ENCODE peak calls at places on chromosomes 12 and 14, in ten cellular contexts. D is SK-N-MC, J is Panc1, Z is sigmoid colon, E is endothelial cell of umbilical vein, Q is K562, O is stomach, T is HCT116, V is transverse colon, K is prostate gland. L is an unnamed sample. For H3K9me3, the result is how much of the 10 kb centered on the place peaks cover.

GRCh38 chr12:29187756-29188155 is 38.7 kb downstream of the FAR2 start:
- DNase-seq in E (no peak), Q (no peak), Z (no peak), D (no peak), T (no peak), J (no peak), V (no peak), K (no peak), O (no peak), L (no peak)

GRCh38 chr12:113852695-113853490 is 113.2 kb downstream of the RBM19 start:
- DNase-seq in T (no peak), J (no peak), K (no peak), E (no peak), O (no peak), V (no peak), Z (no peak), D (no peak), Q (no peak), L (no peak)

GRCh38 chr12:68924546-68924945 is 8.4 kb downstream of the CPM start:
- DNase-seq in D (no peak), K (no peak), Q (no peak), V (no peak), J (no peak), E (no peak), O (no peak), Z (no peak), T (no peak), L (no peak)

GRCh38 chr12:123916729-123917128 is 55.9 kb downstream of the CCDC92 start:
- DNase-seq in O (no peak), Q (no peak), D (no peak), Z (no peak), T (no peak), K (no peak), V (no peak), J (no peak), E (no peak), L (peak)

GRCh38 chr12:46549527-46550265 is 177.1 kb upstream of the SLC38A2 start:
- DNase-seq in Z (no peak), O (no peak), V (no peak), J (no peak), T (peak), Q (peak), K (no peak), E (peak), D (no peak), L (no peak)

GRCh38 chr12:46020768-46021167 is 30.4 kb upstream of the SCAF11 start:
- DNase-seq in Z (no peak), O (no peak), J (no peak), E (no peak), T (no peak), V (no peak), D (no peak), Q (no peak), K (no peak), L (no peak)

GRCh38 chr12:49092086-49092815 is 2.4 kb downstream of the DHH start:
- DNase-seq in T (no peak), Z (no peak), Q (peak), O (no peak), K (no peak), J (no peak), E (peak), V (no peak), D (no peak), L (peak)

GRCh38 chr12:88578821-88579518 is 1.3 kb downstream of the KITLG start:
- DNase-seq in J (no peak), D (no peak), E (peak), Q (peak), K (no peak), V (peak), O (no peak), T (no peak), Z (no peak), L (no peak)

GRCh38 chr14:57492859-57493258 is 798 bp downstream of the CCDC198 start:
- DNase-seq in V (no peak), J (no peak), O (no peak), T (no peak), Z (no peak), Q (no peak), E (no peak), K (no peak), D (peak), L (no peak)

GRCh38 chr12:5329118-5329517 is 102.8 kb upstream of the NTF3 start:
- DNase-seq in E (no peak), V (no peak), T (no peak), O (no peak), K (no peak), Q (no peak), D (no peak), Z (no peak), J (no peak), L (no peak)

GRCh38 chr12:5333096-5333495 is 98.8 kb upstream of the NTF3 start:
- DNase-seq in O (no peak), Z (no peak), T (no peak), J (no peak), Q (peak), E (no peak), V (no peak), K (no peak), D (no peak), L (no peak)

GRCh38 chr12:5335059-5335458 is 96.8 kb upstream of the NTF3 start:
- DNase-seq in E (no peak), T (no peak), K (no peak), V (no peak), Q (no peak), D (no peak), J (no peak), Z (no peak), O (no peak), L (no peak)

GRCh38 chr12:5328669-5329068 is 103.2 kb upstream of the NTF3 start:
- DNase-seq in O (no peak), Z (no peak), T (no peak), D (no peak), E (no peak), V (no peak), K (peak), J (no peak), Q (no peak), L (no peak)

GRCh38 chr12:5332521-5332920 is 99.4 kb upstream of the NTF3 start:
- DNase-seq in Z (no peak), V (no peak), O (no peak), J (no peak), E (no peak), K (no peak), D (no peak), T (no peak), Q (no peak), L (no peak)
- H3K27ac ChIP-seq in Z (no peak), V (no peak), O (no peak), J (no peak), E (no peak), K (no peak), D (no peak), T (no peak), Q (no peak), L (no peak)

GRCh38 chr12:14937014-14937413 is 1.3 kb downstream of the ERP27 start:
- DNase-seq in V (no peak), D (no peak), T (no peak), Z (no peak), O (no peak), E (no peak), K (no peak), Q (no peak), J (no peak), L (no peak)
- TF ChIP-seq POLR2AphosphoS5 in V (no peak), D (no peak), T (no peak), Z (no peak), O (no peak), E (no peak), K (no peak), Q (no peak), J (no peak), L (no peak)

GRCh38 chr12:34598851-34599529 is 576.7 kb downstream of the ALG10 start:
- DNase-seq in E (no peak), J (no peak), Z (peak), O (peak), K (no peak), Q (no peak), V (no peak), D (no peak), T (no peak), L (peak)

GRCh38 chr12:34599530-34600513 is 577.5 kb downstream of the ALG10 start:
- DNase-seq in E (no peak), J (no peak), Z (peak), T (no peak), O (no peak), D (no peak), Q (no peak), V (no peak), K (no peak), L (peak)

GRCh38 chr12:34597548-34598351 is 575.5 kb downstream of the ALG10 start:
- DNase-seq in E (no peak), K (no peak), O (peak), V (peak), Z (peak), J (no peak), Q (no peak), T (no peak), D (no peak), L (peak)

GRCh38 chr12:34598352-34598827 is 576.1 kb downstream of the ALG10 start:
- DNase-seq in K (no peak), V (no peak), T (no peak), J (no peak), Q (no peak), O (no peak), D (no peak), E (no peak), Z (peak), L (peak)

DNA sequence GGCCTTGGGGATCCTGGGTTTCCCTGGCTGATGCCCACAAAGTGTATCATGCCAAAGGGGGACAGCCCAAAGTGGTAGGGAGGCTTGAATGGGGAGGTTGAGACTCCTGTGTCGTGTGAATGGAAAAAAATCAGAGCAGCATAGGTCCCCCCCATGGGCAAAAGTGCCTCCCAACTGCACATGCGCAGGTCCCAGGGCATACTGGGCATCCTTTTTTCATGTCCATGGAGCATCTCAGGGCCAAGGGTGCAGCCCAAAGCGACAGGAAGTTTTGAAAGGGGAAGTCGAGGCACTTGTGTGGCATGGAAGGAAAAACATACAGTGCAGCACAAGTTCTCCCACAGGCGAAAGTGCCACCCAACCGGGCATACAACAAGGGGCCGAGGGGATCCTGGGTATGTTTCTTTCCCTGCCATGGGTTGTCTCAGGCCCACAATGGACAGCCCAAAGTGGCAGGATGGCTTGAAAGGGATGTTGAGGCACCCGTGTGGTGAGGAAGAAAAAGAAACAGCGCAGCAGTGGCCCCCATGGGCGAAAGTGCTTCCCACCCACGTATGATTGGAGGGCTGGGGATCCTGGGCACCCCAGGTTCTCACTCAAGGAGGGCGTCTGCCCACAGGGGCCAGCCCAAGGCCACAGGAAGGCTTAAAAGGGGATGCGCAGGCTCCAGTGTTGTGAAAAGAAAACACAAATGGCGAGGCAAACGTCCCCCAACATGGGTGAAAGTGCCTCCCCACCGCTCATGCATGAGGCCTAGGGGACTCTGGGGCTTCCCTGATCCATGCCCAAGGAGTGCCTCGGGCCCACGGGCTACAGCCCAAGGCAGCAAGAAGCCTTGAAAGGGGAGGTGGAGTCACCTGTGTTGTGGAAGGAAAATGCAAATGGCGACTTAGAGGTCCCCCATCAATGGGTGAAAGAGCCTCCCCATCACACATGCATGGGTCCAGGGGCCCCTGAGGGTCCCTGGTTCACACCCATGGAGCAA is 573.7 kb downstream of the ALG10 start:
- DNase-seq in T (no peak), O (no peak), Q (no peak), Z (peak), D (no peak), K (no peak), J (no peak), V (peak), E (no peak), L (peak)
- H3K9me3 ChIP-seq in T (under half), O (half or more), Q (under half), Z (under half), D (under half), K (under half), J (under half), V (half or more), E (under half), L (half or more)

GRCh38 chr12:122366685-122367475 is 55.6 kb downstream of the CLIP1 start:
- DNase-seq in T (peak), V (peak), Q (peak), Z (peak), E (peak), O (no peak), J (peak), K (no peak), D (no peak), L (no peak)
- H3K27ac ChIP-seq in T (peak), V (peak), Q (peak), Z (peak), E (peak), O (no peak), J (peak), K (peak), D (no peak), L (peak)

L was measured in spleen.